ENCODE peak calls at places on chromosomes 1 and 21, in nine cellular contexts. C, X, J, F, M, P, E, A and V are unnamed samples.

GRCh38 chr1:214462882-214463281 is 88.5 kb downstream of the PTPN14 start:
- DNase-seq in E (no peak), P (no peak), M (no peak), C (no peak), F (no peak), A (no peak), X (no peak), J (no peak), V (no peak)

GRCh38 chr1:91700332-91700731 is 185.6 kb downstream of the TGFBR3 start:
- DNase-seq in X (no peak), A (no peak), P (no peak), E (no peak), F (no peak), M (no peak), J (no peak), C (no peak), V (no peak)

GRCh38 chr1:212606734-212607205 is 1.8 kb upstream of the ATF3 start:
- DNase-seq in A (peak; percentile 21), M (peak; percentile 91), E (peak; percentile 63), F (peak; percentile 43), J (peak; percentile 76), X (peak; percentile 91), C (no peak), P (peak; percentile 76), V (peak; percentile 93)

GRCh38 chr1:112575154-112575804 is 43.7 kb downstream of the ST7L start:
- DNase-seq in F (no peak), X (no peak), P (no peak), M (no peak), C (no peak), E (peak; percentile 83), J (no peak), A (no peak), V (peak; percentile 33)

GRCh38 chr1:226643167-226643566 is 94.6 kb downstream of the STUM start:
- DNase-seq in A (no peak), M (no peak), E (peak; percentile 88), X (peak; percentile 72), P (no peak), F (peak; percentile 10), C (no peak), J (peak; percentile 62), V (peak; percentile 46)

GRCh38 chr1:8317647-8318360 is at the start of gene SLC45A1:
- DNase-seq in E (peak; percentile 70), F (peak; percentile 86), P (peak; percentile 66), A (peak; percentile 66), J (peak; percentile 84), X (peak; percentile 85), C (peak; percentile 63), M (peak; percentile 80), V (peak; percentile 62)

GRCh38 chr1:91885331-91885715 is 628 bp downstream of the TGFBR3 start:
- DNase-seq in A (no peak), P (peak; percentile 65), F (peak; percentile 40), C (no peak), J (peak; percentile 52), E (peak; percentile 9), X (peak; percentile 55), M (peak; percentile 44), V (peak; percentile 25)

GRCh38 chr21:45612096-45613019 is 31.2 kb upstream of the PCBP3 start:
- DNase-seq in C (no peak), M (peak; percentile 26), X (no peak), F (no peak), A (no peak), J (no peak), E (peak; percentile 82), P (peak; percentile 37), V (no peak)

GRCh38 chr21:45581322-45581712 is 39.1 kb upstream of the SLC19A1 start:
- DNase-seq in M (peak; percentile 2), J (no peak), C (no peak), F (no peak), P (peak; percentile 30), X (peak; percentile 37), E (no peak), A (no peak), V (no peak)

GRCh38 chr1:25623731-25624130 is 7.1 kb downstream of the MAN1C1 start:
- DNase-seq in X (no peak), P (no peak), F (no peak), J (no peak), C (no peak), M (no peak), A (no peak), E (no peak), V (no peak)

GRCh38 chr1:225318706-225319575 is 108.9 kb downstream of the LBR start:
- DNase-seq in P (peak; percentile 65), E (peak; percentile 86), A (no peak), C (peak; percentile 63), M (peak; percentile 13), X (no peak), J (no peak), F (no peak), V (peak; percentile 59)

GRCh38 chr1:38690790-38691189 is 168.8 kb downstream of the RRAGC start:
- DNase-seq in E (no peak), C (no peak), P (no peak), M (no peak), F (no peak), J (no peak), X (no peak), A (no peak), V (no peak)

GRCh38 chr1:35894183-35894582 is 11.2 kb downstream of the AGO1 start:
- DNase-seq in F (peak; percentile 28), X (peak; percentile 55), E (no peak), M (no peak), A (no peak), J (no peak), C (no peak), P (no peak), V (no peak)

GRCh38 chr1:93313026-93313425 is 32.7 kb upstream of the DR1 start:
- DNase-seq in X (no peak), C (no peak), A (no peak), J (no peak), F (no peak), P (no peak), E (no peak), M (no peak), V (no peak)

GRCh38 chr1:185926562-185926961 is 192.4 kb downstream of the HMCN1 start:
- DNase-seq in X (no peak), J (no peak), P (no peak), M (no peak), F (no peak), C (no peak), E (no peak), A (no peak), V (no peak)

GRCh38 chr1:18955116-18955441 is 1.4 kb downstream of the IFFO2 start:
- DNase-seq in J (no peak), X (no peak), P (no peak), C (no peak), M (no peak), E (no peak), F (no peak), A (no peak), V (no peak)
- H3K4me1 ChIP-seq in J (peaks cover 66% of the 10 kb centered on the region), X (peaks cover 61% of the 10 kb centered on the region), P (peaks cover 31% of the 10 kb centered on the region), C (peaks cover 9% of the 10 kb centered on the region), M (peaks cover 51% of the 10 kb centered on the region), E (peaks cover 40% of the 10 kb centered on the region), F (peaks cover 25% of the 10 kb centered on the region), A (peaks cover 18% of the 10 kb centered on the region), V (no peaks in the 10 kb centered on the region)

GRCh38 chr1:94801919-94802546 is 18.1 kb upstream of the SLC44A3 start:
- DNase-seq in M (peak; percentile 24), C (peak; percentile 70), E (peak; percentile 83), X (peak; percentile 54), F (peak; percentile 32), A (no peak), J (no peak), P (no peak), V (peak; percentile 80)

GRCh38 chr1:94798472-94798871 is 21.7 kb upstream of the SLC44A3 start:
- DNase-seq in J (no peak), E (no peak), P (no peak), C (no peak), A (no peak), F (no peak), X (no peak), M (no peak), V (no peak)

GRCh38 chr1:94798054-94798453 is 22.1 kb upstream of the SLC44A3 start:
- DNase-seq in C (no peak), F (no peak), A (no peak), M (no peak), J (no peak), X (no peak), P (no peak), E (no peak), V (no peak)

GRCh38 chr1:94797286-94797685 is 22.9 kb upstream of the SLC44A3 start:
- DNase-seq in F (no peak), E (no peak), A (no peak), X (no peak), J (no peak), C (no peak), M (no peak), P (no peak), V (no peak)

DNA sequence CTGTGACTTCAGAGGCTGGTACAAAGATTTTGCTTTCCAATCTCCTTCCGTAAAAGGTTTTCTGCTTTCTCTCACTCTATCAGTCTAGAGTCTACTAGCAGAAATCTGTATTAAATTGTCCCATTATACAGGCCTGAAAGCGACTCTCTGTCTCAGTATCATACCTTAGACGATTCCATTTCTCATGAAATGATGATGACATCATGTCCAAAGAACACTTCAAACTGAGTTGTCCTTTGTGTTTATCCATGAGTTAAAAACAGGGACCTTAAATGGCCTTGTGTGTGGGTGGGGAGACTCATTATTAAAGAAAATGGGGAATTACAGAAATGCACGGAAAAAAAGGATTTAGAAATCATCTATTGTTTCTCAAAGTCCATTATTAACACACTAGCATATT is 21.0 kb upstream of the SLC44A3 start:
- DNase-seq in J (no peak), E (no peak), C (no peak), P (no peak), F (no peak), X (no peak), M (no peak), A (no peak), V (no peak)
- H3K27ac ChIP-seq in J (no peak overlapping the region), E (no peak overlapping the region), C (no peak overlapping the region), P (no peak overlapping the region), F (no peak overlapping the region), X (no peak overlapping the region), M (no peak overlapping the region), A (peak overlapping the region; percentile 11), V (no peak overlapping the region)

DNA sequence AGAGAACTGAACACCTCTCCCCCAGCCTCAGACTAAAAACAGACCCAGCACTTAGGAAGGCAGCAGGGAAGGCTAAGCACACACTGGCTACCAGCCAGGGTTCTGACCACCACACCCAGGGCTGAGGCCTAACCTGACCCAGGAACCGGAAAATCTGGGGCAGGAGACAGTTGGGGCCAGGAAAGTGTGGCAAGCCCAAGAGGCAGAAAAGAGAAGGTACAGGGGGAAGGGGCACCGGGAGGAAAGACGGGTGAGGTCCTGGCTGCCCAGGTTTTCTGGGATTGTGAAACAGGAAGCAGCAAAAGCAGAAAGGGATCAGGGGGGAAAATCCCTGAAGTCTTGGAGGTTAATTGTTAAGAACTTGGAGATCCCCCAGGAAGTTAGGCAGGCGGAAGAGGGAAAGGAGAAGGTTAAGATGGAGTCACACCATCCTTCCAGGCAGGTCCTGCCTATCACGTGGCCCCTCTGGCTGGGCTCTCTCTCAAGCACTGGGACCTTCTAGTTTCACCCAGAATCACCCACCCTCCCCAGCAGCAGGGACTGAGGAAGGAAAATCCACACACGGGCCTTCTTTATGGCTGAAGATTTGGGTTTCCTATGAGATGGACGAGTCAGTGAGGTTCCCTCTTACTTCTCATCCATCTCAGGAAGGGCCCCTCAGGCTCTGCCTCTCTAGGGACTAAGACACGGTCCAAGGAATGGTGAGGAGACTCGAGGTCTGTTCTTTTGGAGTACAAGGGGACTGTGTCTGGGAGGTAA is 2.6 kb downstream of the HDGF start:
- DNase-seq in C (peak; percentile 57), A (peak; percentile 42), P (peak; percentile 75), J (no peak), M (peak; percentile 79), E (peak; percentile 77), F (peak; percentile 68), X (peak; percentile 73), V (peak; percentile 76)
- H3K4me1 ChIP-seq in C (peaks cover 40% of the 10 kb centered on the region), A (peaks cover 55% of the 10 kb centered on the region), P (peaks cover 41% of the 10 kb centered on the region), J (peaks cover 59% of the 10 kb centered on the region), M (peaks cover 57% of the 10 kb centered on the region), E (peaks cover 56% of the 10 kb centered on the region), F (peaks cover 49% of the 10 kb centered on the region), X (peaks cover 60% of the 10 kb centered on the region), V (peaks cover 19% of the 10 kb centered on the region)

GRCh38 chr1:205629751-205630150 is 2.1 kb downstream of the ELK4 start:
- DNase-seq in E (no peak), P (no peak), M (no peak), X (no peak), J (no peak), C (no peak), F (no peak), A (no peak), V (no peak)
- H3K27ac ChIP-seq in E (peak overlapping the region; percentile 76), P (peak overlapping the region; percentile 94), M (peak overlapping the region; percentile 97), X (no peak overlapping the region), J (peak overlapping the region; percentile 84), C (peak overlapping the region; percentile 99), F (peak overlapping the region; percentile 98), A (peak overlapping the region; percentile 99), V (no peak overlapping the region)